ENCODE peak calls at places on chromosomes 1 and 21, in seven cellular contexts. H is osteocyte, T is neural crest cell, C is left ventricle myocardium inferior, I is WTC11, A is coronary artery, E is transverse colon. N is an unnamed sample.

GRCh38 chr1:212030936-212031528 is 4.3 kb downstream of the INTS7 start:
- DNase-seq in A (no peak), T (no peak), I (no peak), C (no peak), H (no peak), E (no peak), N (no peak)

GRCh38 chr1:234322979-234323378 is 50.3 kb upstream of the COA6 start:
- DNase-seq in E (peak; percentile 37), A (no peak), H (no peak), C (no peak), T (peak; percentile 10), I (peak; percentile 91), N (peak; percentile 79)

GRCh38 chr1:228838717-228839500 is 103.6 kb downstream of the RHOU start:
- DNase-seq in E (no peak), I (no peak), A (no peak), T (no peak), C (no peak), H (no peak), N (no peak)

GRCh38 chr1:202276081-202276715 is 65.5 kb downstream of the UBE2T start:
- DNase-seq in E (no peak), C (no peak), T (no peak), H (no peak), I (no peak), A (no peak), N (no peak)

GRCh38 chr1:155396874-155397476 is 76.3 kb downstream of the RUSC1 start:
- DNase-seq in E (peak; percentile 62), A (no peak), T (no peak), H (no peak), C (no peak), I (no peak), N (no peak)

GRCh38 chr1:245008761-245009160 is 144.4 kb upstream of the HNRNPU start:
- DNase-seq in C (no peak), E (no peak), T (no peak), I (no peak), A (no peak), H (no peak), N (no peak)

GRCh38 chr21:32386195-32386870 is 6.5 kb downstream of the URB1 start:
- DNase-seq in A (no peak), E (no peak), H (no peak), C (peak; percentile 60), T (no peak), I (no peak), N (no peak)

GRCh38 chr1:161932668-161933067 is 91.0 kb downstream of the OLFML2B start:
- DNase-seq in E (peak; percentile 9), H (no peak), I (no peak), A (no peak), C (peak; percentile 28), T (no peak), N (no peak)

GRCh38 chr21:43658769-43659135 is 536 bp downstream of the HSF2BP start:
- DNase-seq in I (no peak), A (no peak), C (peak; percentile 30), H (no peak), T (no peak), E (no peak), N (no peak)

GRCh38 chr1:3454811-3455618 is 550 bp downstream of the ARHGEF16 start:
- DNase-seq in E (peak; percentile 70), C (peak; percentile 46), A (no peak), I (peak; percentile 88), T (peak; percentile 68), H (no peak), N (peak; percentile 67)

GRCh38 chr1:36469163-36469562 is 5.0 kb upstream of the MRPS15 start:
- DNase-seq in A (no peak), H (no peak), C (no peak), I (no peak), T (no peak), E (no peak), N (no peak)

GRCh38 chr1:248804771-248805681 is 20.7 kb downstream of the SH3BP5L start:
- DNase-seq in A (no peak), E (peak; percentile 51), C (no peak), T (no peak), H (no peak), I (no peak), N (no peak)

GRCh38 chr1:38744452-38745350 is 114.9 kb downstream of the RRAGC start:
- DNase-seq in C (no peak), E (no peak), H (no peak), A (no peak), I (no peak), T (no peak), N (no peak)

GRCh38 chr1:201970334-201971159 is 11.9 kb upstream of the RNPEP start:
- DNase-seq in I (no peak), E (no peak), H (no peak), C (no peak), A (no peak), T (no peak), N (no peak)

GRCh38 chr1:245645894-245646293 is 491.1 kb downstream of the KIF26B start:
- DNase-seq in E (no peak), T (no peak), H (no peak), I (no peak), C (no peak), A (no peak), N (no peak)

GRCh38 chr21:25818156-25818950 is 83.6 kb downstream of the GABPA start:
- DNase-seq in H (no peak), A (no peak), E (no peak), T (no peak), I (no peak), C (no peak), N (no peak)

GRCh38 chr1:229058111-229058551 is 212.8 kb upstream of the RAB4A start:
- DNase-seq in E (no peak), I (no peak), A (no peak), C (no peak), T (no peak), H (no peak), N (no peak)

GRCh38 chr1:41493117-41493536 is 8.6 kb upstream of the EDN2 start:
- DNase-seq in C (peak; percentile 14), T (no peak), I (no peak), A (no peak), E (no peak), H (no peak), N (no peak)

GRCh38 chr1:35031103-35031452 is 667 bp downstream of the ZMYM6 start:
- DNase-seq in E (peak; percentile 25), H (no peak), T (peak; percentile 6), C (no peak), I (peak; percentile 19), A (peak; percentile 72), N (no peak)

GRCh38 chr1:21436488-21437340 is 3.2 kb upstream of the NBPF3 start:
- DNase-seq in C (no peak), T (no peak), H (peak; percentile 67), A (no peak), I (peak; percentile 72), E (peak; percentile 45), N (peak; percentile 29)

GRCh38 chr21:26293291-26293946 is 122.8 kb upstream of the APP start:
- DNase-seq in I (no peak), C (no peak), T (no peak), H (no peak), E (no peak), A (no peak), N (no peak)

GRCh38 chr1:23080885-23081284 is 61.6 kb downstream of the KDM1A start:
- DNase-seq in T (no peak), H (no peak), I (no peak), E (no peak), A (no peak), C (no peak), N (no peak)

GRCh38 chr1:23079025-23079424 is 59.8 kb downstream of the KDM1A start:
- DNase-seq in A (no peak), E (no peak), H (no peak), T (no peak), I (no peak), C (no peak), N (no peak)

GRCh38 chr1:23083714-23084480 is 64.6 kb downstream of the KDM1A start:
- DNase-seq in I (no peak), C (peak; percentile 35), H (no peak), E (no peak), T (no peak), A (no peak), N (no peak)

GRCh38 chr1:23084880-23085279 is 65.6 kb downstream of the KDM1A start:
- DNase-seq in H (no peak), E (no peak), A (no peak), I (no peak), T (no peak), C (no peak), N (no peak)

DNA sequence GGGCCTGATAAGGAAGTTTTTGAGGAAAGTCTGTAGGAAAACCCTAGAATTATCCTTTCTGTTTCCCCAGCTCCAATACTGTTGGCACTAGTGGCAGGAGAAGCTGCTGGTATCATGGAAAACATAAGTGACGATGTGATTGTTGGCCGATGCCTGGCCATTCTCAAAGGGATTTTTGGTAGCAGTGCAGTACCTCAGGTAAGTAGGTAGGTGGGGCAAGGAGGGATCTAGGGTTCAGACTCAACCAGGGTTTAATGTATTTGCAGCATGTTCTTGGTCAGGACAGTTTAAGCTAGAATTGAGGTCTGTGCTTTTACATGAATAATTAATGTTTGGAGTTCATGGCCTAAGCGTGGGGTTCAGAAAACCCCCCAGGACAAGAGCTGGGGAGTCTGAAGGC is 62.1 kb downstream of the KDM1A start:
- DNase-seq in T (no peak), H (no peak), I (peak; percentile 22), E (no peak), A (no peak), C (no peak), N (no peak)
- TF ChIP-seq CTCF in T (peak; percentile 50), H (peak; percentile 32), I (peak; percentile 26), E (no peak), A (no peak), C (peak; percentile 25), N (peak; percentile 47)

DNA sequence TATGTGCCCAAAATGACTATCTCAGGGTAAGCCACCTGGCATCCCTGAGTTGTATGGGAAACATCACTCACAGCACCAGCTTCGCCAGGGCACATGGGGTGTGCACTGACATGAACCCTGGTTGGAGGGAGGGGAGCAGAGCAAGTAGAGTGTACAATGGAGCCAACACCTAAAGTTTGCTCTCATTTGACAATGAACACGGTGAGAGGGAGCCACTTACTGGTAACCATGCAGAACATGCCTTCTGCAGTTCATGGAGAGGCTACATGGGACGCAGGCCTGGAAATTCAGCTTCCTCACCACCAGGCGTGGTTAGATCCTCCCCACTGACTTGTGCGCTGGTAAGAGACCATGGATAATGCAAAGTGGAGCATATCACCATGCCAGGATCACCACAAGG is 10.0 kb upstream of the CPLANE2 start:
- DNase-seq in T (no peak), A (no peak), I (no peak), E (no peak), H (no peak), C (no peak), N (no peak)
- TF ChIP-seq CTCF in T (no peak), A (no peak), I (no peak), E (no peak), H (no peak), C (no peak), N (no peak)

DNA sequence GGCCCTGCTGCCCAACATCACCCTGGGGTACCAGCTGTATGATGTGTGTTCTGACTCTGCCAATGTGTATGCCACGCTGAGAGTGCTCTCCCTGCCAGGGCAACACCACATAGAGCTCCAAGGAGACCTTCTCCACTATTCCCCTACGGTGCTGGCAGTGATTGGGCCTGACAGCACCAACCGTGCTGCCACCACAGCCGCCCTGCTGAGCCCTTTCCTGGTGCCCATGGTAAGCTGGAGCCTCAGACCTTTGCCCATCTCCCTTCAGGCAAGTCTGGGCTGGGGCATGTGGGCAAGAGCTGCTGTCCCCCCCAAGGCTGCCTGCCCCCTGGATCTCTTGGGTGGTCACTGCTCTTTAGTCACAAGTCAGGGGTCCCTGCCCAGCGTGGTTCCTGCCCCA is 8.8 kb upstream of the ZBTB48 start:
- DNase-seq in E (no peak), I (no peak), H (no peak), T (no peak), C (no peak), A (no peak), N (no peak)
- TF ChIP-seq CTCF in E (no peak), I (no peak), H (no peak), T (no peak), C (no peak), A (no peak), N (no peak)

GRCh38 chr1:101136739-101137138 is 100.1 kb upstream of the S1PR1 start:
- DNase-seq in H (no peak), E (no peak), I (no peak), T (no peak), A (no peak), C (no peak), N (no peak)
- TF ChIP-seq CTCF in H (peak; percentile 44), E (no peak), I (no peak), T (no peak), A (no peak), C (peak; percentile 46), N (no peak)